ENCODE peak calls at places on chromosome 19, in six cellular contexts. F is lower leg skin, Q is cardiac muscle cell, N is kidney tubule cell, H is astrocyte of the spinal cord, T is activated T-cell treated with anti-CD3 and anti-CD28 coated beads for 1 hour. J is an unnamed sample.

GRCh38 chr19:35874392-35874930 is 6.1 kb downstream of the APLP1 start:
- DNase-seq in Q (no peak), F (no peak), N (no peak), T (no peak), H (no peak), J (no peak)

GRCh38 chr19:18698321-18699167 is 15.1 kb downstream of the CRTC1 start:
- DNase-seq in Q (no peak), H (no peak), F (no peak), T (no peak), N (peak), J (no peak)

GRCh38 chr19:49327878-49328544 is 3.0 kb upstream of the SLC6A16 start:
- DNase-seq in F (no peak), H (no peak), N (peak), T (peak), Q (peak), J (no peak)

GRCh38 chr19:20565321-20566018 is at the start of gene ZNF737:
- DNase-seq in T (peak), H (peak), F (peak), Q (peak), N (peak), J (peak)

GRCh38 chr19:29837448-29837961 is 25.7 kb downstream of the CCNE1 start:
- DNase-seq in F (no peak), N (no peak), H (no peak), T (no peak), Q (no peak), J (no peak)

GRCh38 chr19:49786432-49786831 is 19.6 kb downstream of the AP2A1 start:
- DNase-seq in H (peak), F (no peak), N (peak), Q (peak), T (no peak), J (no peak)

GRCh38 chr19:5775668-5776309 is 8.8 kb downstream of the PRR22 start:
- DNase-seq in T (no peak), Q (peak), F (no peak), N (peak), H (no peak), J (no peak)

GRCh38 chr19:57282011-57282636 is 1.8 kb downstream of the ZNF460 start:
- DNase-seq in H (no peak), T (no peak), N (peak), F (no peak), Q (no peak), J (no peak)

GRCh38 chr19:50817941-50818858 is 5.4 kb downstream of the KLK1 start:
- DNase-seq in Q (peak), F (no peak), T (peak), H (no peak), N (no peak), J (peak)

GRCh38 chr19:35959040-35959967 is 23.1 kb downstream of the LRFN3 start:
- DNase-seq in H (no peak), Q (no peak), F (no peak), T (peak), N (no peak), J (peak)

GRCh38 chr19:41377977-41378707 is 1.8 kb downstream of the TMEM91 start:
- DNase-seq in Q (no peak), H (no peak), F (no peak), N (no peak), T (no peak), J (no peak)

GRCh38 chr19:11833541-11833940 is 15.0 kb upstream of the ZNF439 start:
- DNase-seq in H (no peak), T (no peak), N (no peak), F (no peak), Q (no peak), J (no peak)

GRCh38 chr19:42185281-42185680 is 32.2 kb downstream of the DEDD2 start:
- DNase-seq in H (no peak), T (no peak), N (peak), Q (peak), F (no peak), J (no peak)

GRCh38 chr19:13865578-13866462 is 11.1 kb upstream of the NANOS3 start:
- DNase-seq in F (no peak), H (no peak), T (no peak), N (no peak), Q (peak), J (no peak)

GRCh38 chr19:14556662-14557188 is 15.1 kb downstream of the NDUFB7 start:
- DNase-seq in Q (peak), H (peak), N (peak), F (peak), T (peak), J (peak)

GRCh38 chr19:46159418-46159817 is 11.4 kb downstream of the IGFL2 start:
- DNase-seq in T (no peak), H (no peak), N (no peak), F (no peak), Q (no peak), J (no peak)

GRCh38 chr19:29666634-29667389 is 1.6 kb downstream of the PLEKHF1 start:
- DNase-seq in H (peak), F (peak), Q (peak), T (no peak), N (peak), J (no peak)

GRCh38 chr19:18017275-18018083 is 9.5 kb downstream of the ARRDC2 start:
- DNase-seq in H (no peak), Q (no peak), N (no peak), T (no peak), F (no peak), J (no peak)

GRCh38 chr19:42121666-42122069 is 10.6 kb downstream of the POU2F2 start:
- DNase-seq in T (peak), H (peak), N (peak), F (peak), Q (peak), J (peak)